ENCODE peak calls at places on chromosomes 3 and 15, in four cellular contexts. A is PC-3, P is gastrocnemius medialis, D is brain microvascular endothelial cell. R is an unnamed sample.

GRCh38 chr3:9951126-9951525 is 1.1 kb downstream of the PRRT3 start:
- DNase-seq in P (no peak), D (no peak), A (no peak), R (no peak)

GRCh38 chr3:11717301-11717700 is 73.6 kb upstream of the VGLL4 start:
- DNase-seq in P (no peak), A (no peak), D (peak), R (peak)

GRCh38 chr15:98953000-98953776 is 54.4 kb downstream of the PGPEP1L start:
- DNase-seq in P (no peak), D (no peak), A (no peak), R (no peak)

GRCh38 chr3:16587047-16587702 is 18.0 kb downstream of the DAZL start:
- DNase-seq in P (no peak), D (peak), A (no peak), R (no peak)

GRCh38 chr3:169661567-169662214 is 1.8 kb downstream of the MECOM start:
- DNase-seq in A (peak), D (peak), P (no peak), R (peak)

GRCh38 chr3:30245805-30246622 is 360.4 kb upstream of the TGFBR2 start:
- DNase-seq in P (no peak), A (no peak), D (no peak), R (no peak)

GRCh38 chr15:63322541-63322940 is 45.1 kb downstream of the APH1B start:
- DNase-seq in D (peak), A (no peak), P (no peak), R (no peak)

GRCh38 chr3:124032351-124032880 is 40.5 kb upstream of the ROPN1 start:
- DNase-seq in A (peak), P (peak), D (no peak), R (peak)

GRCh38 chr15:101813803-101814534 is 2.0 kb downstream of the OR4F15 start:
- DNase-seq in A (no peak), D (no peak), P (no peak), R (no peak)

GRCh38 chr3:187026321-187026678 is 96.0 kb downstream of the ST6GAL1 start:
- DNase-seq in P (no peak), A (no peak), D (no peak), R (no peak)

GRCh38 chr3:183264249-183264648 is 11.2 kb downstream of the B3GNT5 start:
- DNase-seq in P (no peak), D (no peak), A (no peak), R (no peak)

GRCh38 chr3:184742676-184743135 is 30.8 kb upstream of the MAGEF1 start:
- DNase-seq in A (no peak), D (no peak), P (no peak), R (no peak)